ENCODE peak calls at places on chromosomes 12 and 14, in four cellular contexts. M is CD4-positive, CD25-positive, alpha-beta regulatory T cell; H is T-helper 9 cell; R is A549. V is an unnamed sample.

GRCh38 chr14:51095854-51096823 is 1.2 kb upstream of the TRIM9 start:
- DNase-seq in M (peak), H (no peak), R (peak), V (no peak)

GRCh38 chr12:65463082-65463481 is 184.6 kb downstream of the MSRB3 start:
- DNase-seq in M (no peak), H (no peak), R (no peak), V (no peak)

GRCh38 chr14:93214598-93214997 is 7.5 kb downstream of the UBR7 start:
- DNase-seq in R (no peak), H (no peak), M (no peak), V (no peak)

GRCh38 chr14:61331992-61332657 is 10.7 kb downstream of the PRKCH start:
- DNase-seq in R (no peak), M (no peak), H (no peak), V (no peak)

GRCh38 chr14:64289571-64289970 is 4.6 kb downstream of the ESR2 start:
- DNase-seq in R (no peak), H (no peak), M (no peak), V (no peak)

GRCh38 chr14:93010543-93011541 is 87.9 kb downstream of the CHGA start:
- DNase-seq in R (no peak), M (no peak), H (no peak), V (no peak)

GRCh38 chr14:104212206-104213095 is 74.1 kb downstream of the KIF26A start:
- DNase-seq in H (no peak), M (no peak), R (no peak), V (no peak)

GRCh38 chr14:47365248-47365647 is 310.2 kb downstream of the MDGA2 start:
- DNase-seq in H (no peak), M (no peak), R (no peak), V (no peak)

GRCh38 chr12:62862259-62862881 is 72.6 kb downstream of the PPM1H start:
- DNase-seq in R (no peak), H (no peak), M (no peak), V (no peak)

GRCh38 chr14:68822132-68822651 is 29.3 kb upstream of the ZFP36L1 start:
- DNase-seq in M (peak), H (no peak), R (no peak), V (no peak)

GRCh38 chr14:94368956-94369355 is 19.4 kb downstream of the SERPINA1 start:
- DNase-seq in H (no peak), M (no peak), R (no peak), V (no peak)

GRCh38 chr12:130136536-130136935 is 25.7 kb upstream of the FZD10 start:
- DNase-seq in M (no peak), R (no peak), H (no peak), V (no peak)

GRCh38 chr12:109951136-109951535 is 45.0 kb downstream of the GIT2 start:
- DNase-seq in M (no peak), H (no peak), R (no peak), V (no peak)

GRCh38 chr12:14167005-14167628 is 185.7 kb upstream of the GRIN2B start:
- DNase-seq in R (peak), H (peak), M (peak), V (no peak)

GRCh38 chr12:80001562-80001961 is 66.7 kb upstream of the PPP1R12A start:
- DNase-seq in H (no peak), R (no peak), M (no peak), V (no peak)

GRCh38 chr12:18483723-18484325 is 222.5 kb downstream of the PIK3C2G start:
- DNase-seq in H (no peak), M (no peak), R (no peak), V (no peak)

GRCh38 chr14:52695481-52696091 is at the start of gene ERO1A:
- DNase-seq in M (peak), R (peak), H (peak), V (peak)

GRCh38 chr12:570237-570925 is 92.9 kb downstream of the NINJ2 start:
- DNase-seq in M (no peak), R (peak), H (no peak), V (no peak)

GRCh38 chr14:88572117-88572516 is 9.3 kb downstream of the ZC3H14 start:
- DNase-seq in H (no peak), M (no peak), R (no peak), V (no peak)

GRCh38 chr12:78863482-78864427 is 819 bp upstream of the SYT1 start:
- DNase-seq in R (peak), H (no peak), M (no peak), V (no peak)

GRCh38 chr12:69284131-69284530 is 44.8 kb downstream of the CPSF6 start:
- DNase-seq in M (peak), R (peak), H (peak), V (no peak)

GRCh38 chr12:130375888-130376287 is 38.2 kb downstream of the PIWIL1 start:
- DNase-seq in M (no peak), H (no peak), R (no peak), V (no peak)

GRCh38 chr12:48996794-48997718 is 2.1 kb downstream of the DDN start:
- DNase-seq in R (peak), M (peak), H (peak), V (peak)

GRCh38 chr14:49424436-49425331 is 161.5 kb downstream of the RPS29 start:
- DNase-seq in H (no peak), R (no peak), M (no peak), V (no peak)

GRCh38 chr12:118706437-118706836 is 274.9 kb upstream of the SRRM4 start:
- DNase-seq in M (no peak), H (no peak), R (no peak), V (no peak)

GRCh38 chr12:47858511-47859266 is 39.0 kb upstream of the HDAC7 start:
- DNase-seq in H (no peak), M (no peak), R (no peak), V (no peak)

GRCh38 chr12:114945351-114945750 is 261.4 kb upstream of the TBX3 start:
- DNase-seq in H (no peak), M (no peak), R (no peak), V (no peak)

GRCh38 chr12:93443576-93443975 is 1.8 kb upstream of the UBE2N start:
- DNase-seq in M (no peak), R (no peak), H (no peak), V (no peak)

V was measured in T-helper 17 cell.